ENCODE peak calls at places on chromosomes 12 and 14, in five cellular contexts. B is astrocyte; U is stomach; T is breast epithelium; G is CD4-positive, alpha-beta T cell. E is an unnamed sample.
A peak's percentile ranks its signal among the peaks of the same experiment; 100 is the strongest.

GRCh38 chr14:68795602-68796417 is 2.9 kb upstream of the ZFP36L1 start:
- DNase-seq in U (peak; percentile 85), G (peak; percentile 66), T (no peak), B (peak; percentile 65), E (no peak)

GRCh38 chr14:73290279-73290678 is 53.0 kb downstream of the PAPLN start:
- DNase-seq in U (no peak), T (no peak), G (no peak), B (no peak), E (no peak)

GRCh38 chr12:126780343-126780742 is 1486.6 kb upstream of the TMEM132C start:
- DNase-seq in U (no peak), B (no peak), G (no peak), T (no peak), E (no peak)

GRCh38 chr12:54033980-54034783 is 1.3 kb downstream of the HOXC5 start:
- DNase-seq in T (no peak), G (no peak), U (no peak), B (no peak), E (no peak)

GRCh38 chr14:85439696-85440328 is 90.1 kb upstream of the FLRT2 start:
- DNase-seq in B (peak; percentile 67), T (no peak), U (no peak), G (no peak), E (no peak)

GRCh38 chr14:102593841-102594170 is 1.4 kb downstream of the RCOR1 start:
- DNase-seq in U (no peak), G (no peak), B (no peak), T (no peak), E (no peak)

GRCh38 chr12:69688496-69689427 is 10.3 kb downstream of the BEST3 start:
- DNase-seq in B (peak; percentile 95), T (peak; percentile 68), U (peak; percentile 31), G (peak; percentile 2), E (peak; percentile 53)

GRCh38 chr12:104121001-104121400 is 17.0 kb downstream of the NFYB start:
- DNase-seq in T (no peak), U (no peak), B (peak; percentile 77), G (no peak), E (no peak)

GRCh38 chr14:103179078-103179477 is 55.8 kb downstream of the TNFAIP2 start:
- DNase-seq in T (no peak), B (no peak), G (no peak), U (no peak), E (no peak)

GRCh38 chr14:34078117-34078743 is 127.4 kb upstream of the EGLN3 start:
- DNase-seq in T (no peak), B (peak; percentile 60), U (no peak), G (no peak), E (no peak)

GRCh38 chr12:49367381-49368239 is at the start of gene SPATS2:
- DNase-seq in B (no peak), G (no peak), T (peak; percentile 90), U (no peak), E (no peak)

GRCh38 chr14:92552066-92552465 is 38.5 kb downstream of the RIN3 start:
- DNase-seq in B (no peak), T (no peak), U (no peak), G (no peak), E (no peak)

GRCh38 chr14:99157246-99157645 is 114.8 kb downstream of the BCL11B start:
- DNase-seq in U (peak; percentile 5), B (no peak), G (no peak), T (peak; percentile 33), E (no peak)

GRCh38 chr12:3262466-3262865 is 185.3 kb downstream of the TSPAN9 start:
- DNase-seq in B (no peak), U (no peak), G (no peak), T (no peak), E (no peak)

GRCh38 chr12:54393350-54393655 is 8.8 kb upstream of the ZNF385A start:
- DNase-seq in G (no peak), U (no peak), B (no peak), T (no peak), E (no peak)

GRCh38 chr12:3225154-3225795 is 148.1 kb downstream of the TSPAN9 start:
- DNase-seq in G (no peak), T (no peak), U (no peak), B (peak; percentile 71), E (no peak)

DNA sequence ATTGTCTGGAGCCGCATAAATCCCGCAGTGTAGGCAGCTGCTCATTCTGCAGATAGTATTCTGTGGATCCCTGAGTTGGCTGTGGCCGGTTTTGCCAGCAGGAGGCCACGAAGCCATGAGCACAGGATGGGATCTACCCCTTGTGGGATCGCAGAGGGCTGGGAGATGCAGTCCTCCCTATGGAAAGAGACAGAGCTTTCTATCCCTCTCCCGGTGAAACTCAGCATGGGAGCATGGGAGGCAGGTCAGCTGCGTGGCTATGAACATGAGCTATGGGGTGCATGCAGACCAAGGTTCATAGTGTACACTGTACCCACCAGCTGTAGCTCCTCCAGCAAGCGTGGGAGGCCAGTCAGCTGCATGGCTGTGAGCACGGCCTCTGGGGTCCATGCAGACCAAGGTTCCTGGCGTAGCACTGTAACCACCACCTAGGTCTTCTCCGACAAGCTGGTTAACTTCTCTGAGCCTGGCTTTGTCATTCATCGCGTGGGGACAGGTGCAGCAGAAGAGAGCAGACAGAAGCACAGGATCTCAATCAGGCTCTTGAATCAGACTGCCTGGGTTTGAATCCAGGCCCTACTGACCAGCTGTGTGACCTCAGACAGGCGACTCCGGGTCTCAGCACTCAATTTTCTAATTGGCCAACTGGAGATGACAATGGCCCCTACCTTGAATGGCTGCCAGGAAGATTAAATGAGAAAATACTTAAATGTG is 5.9 kb downstream of the BDKRB1 start:
- DNase-seq in U (no peak), B (no peak), G (no peak), T (no peak), E (no peak)
- TF ChIP-seq CTCF in U (no peak), B (no peak), G (no peak), T (no peak), E (no peak)

GRCh38 chr14:54902521-54903420 is at the start of gene GCH1:
- DNase-seq in G (peak; percentile 60), T (peak; percentile 61), B (peak; percentile 12), U (peak; percentile 86), E (no peak)
- TF ChIP-seq CTCF in G (peak; percentile 80), T (no peak), B (peak; percentile 17), U (peak; percentile 53), E (peak; percentile 23)

DNA sequence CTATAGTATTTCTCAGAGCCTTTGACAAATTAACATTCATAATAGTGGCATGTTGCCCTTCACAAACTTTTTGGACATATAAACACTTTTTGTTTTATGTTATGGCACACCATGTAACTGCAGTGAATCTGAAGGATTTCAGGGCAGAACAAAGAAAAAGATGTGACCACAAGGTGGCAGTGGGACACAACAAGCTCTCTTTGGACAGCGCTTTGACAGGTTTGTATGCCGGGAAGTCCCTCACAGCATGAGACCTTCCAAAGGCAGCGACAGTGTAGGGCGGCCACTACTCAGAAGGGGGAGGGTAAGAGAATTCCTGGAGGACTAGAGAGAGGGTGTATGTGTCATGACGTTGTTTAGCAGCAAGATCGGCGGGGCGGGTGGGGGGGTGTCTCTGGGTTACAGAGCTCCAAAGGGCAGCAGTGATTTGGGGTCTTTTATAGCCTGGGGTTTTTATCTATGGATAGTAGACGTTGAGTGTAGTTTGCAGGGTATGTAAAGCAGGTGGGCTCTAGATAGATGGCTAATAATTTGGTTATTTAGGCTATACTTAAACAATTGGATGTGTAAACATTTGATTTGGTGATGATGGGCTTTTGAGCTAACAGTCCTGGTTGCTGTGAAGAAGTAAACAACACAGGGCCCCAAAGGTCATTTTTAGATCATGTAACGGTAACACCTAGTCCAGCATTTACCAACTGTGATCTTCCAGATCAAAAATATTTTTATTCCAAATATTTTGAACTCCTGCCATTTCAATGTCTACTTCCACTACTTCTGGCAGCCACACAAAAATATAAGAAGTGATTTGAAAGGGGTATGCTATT is 22.9 kb downstream of the ETFBKMT start:
- DNase-seq in B (peak; percentile 69), U (peak; percentile 57), G (peak; percentile 51), T (no peak), E (peak; percentile 28)
- TF ChIP-seq CTCF in B (peak; percentile 71), U (peak; percentile 58), G (peak; percentile 78), T (peak; percentile 50), E (peak; percentile 56)

GRCh38 chr12:38384816-38385491 is 68.4 kb downstream of the ALG10B start:
- DNase-seq in T (no peak), G (no peak), U (no peak), B (no peak), E (no peak)
- TF ChIP-seq CTCF in T (no peak), G (no peak), U (no peak), B (no peak), E (no peak)